ENCODE peak calls at places on chromosomes 11 and 22, in six cellular contexts. One of them, this sample, is unnamed.

GRCh38 chr22:31739795-31740201 is 10.1 kb downstream of the PRR14L start:
- DNase-seq in endothelial cell of umbilical vein: no peak
- DNase-seq in OCI-LY7: no peak
- DNase-seq in fibroblast of lung: no peak
- DNase-seq in H9: no peak
- DNase-seq in PC-9: no peak
- DNase-seq in this sample: no peak

GRCh38 chr22:24414984-24415945 is 12.1 kb upstream of the ADORA2A start:
- DNase-seq in endothelial cell of umbilical vein: no peak
- DNase-seq in OCI-LY7: no peak
- DNase-seq in fibroblast of lung: no peak
- DNase-seq in H9: no peak
- DNase-seq in PC-9: no peak
- DNase-seq in this sample: no peak

GRCh38 chr22:28139993-28140392 is 220.9 kb upstream of the PITPNB start:
- DNase-seq in endothelial cell of umbilical vein: peak
- DNase-seq in OCI-LY7: no peak
- DNase-seq in fibroblast of lung: peak
- DNase-seq in H9: no peak
- DNase-seq in PC-9: no peak
- DNase-seq in this sample: no peak

GRCh38 chr11:102604011-102604410 is 21.1 kb downstream of the MMP20 start:
- DNase-seq in endothelial cell of umbilical vein: no peak
- DNase-seq in OCI-LY7: no peak
- DNase-seq in fibroblast of lung: no peak
- DNase-seq in H9: no peak
- DNase-seq in PC-9: no peak
- DNase-seq in this sample: no peak

GRCh38 chr11:116605543-116605942 is 167.2 kb downstream of the BUD13 start:
- DNase-seq in endothelial cell of umbilical vein: peak
- DNase-seq in OCI-LY7: peak
- DNase-seq in fibroblast of lung: peak
- DNase-seq in H9: peak
- DNase-seq in PC-9: peak
- DNase-seq in this sample: peak

GRCh38 chr11:46445887-46446286 is 54.3 kb upstream of the CHRM4 start:
- DNase-seq in endothelial cell of umbilical vein: no peak
- DNase-seq in OCI-LY7: no peak
- DNase-seq in fibroblast of lung: no peak
- DNase-seq in H9: no peak
- DNase-seq in PC-9: no peak
- DNase-seq in this sample: no peak

GRCh38 chr11:117010808-117011540 is 87.3 kb downstream of the SIK3 start:
- DNase-seq in endothelial cell of umbilical vein: peak
- DNase-seq in OCI-LY7: no peak
- DNase-seq in fibroblast of lung: peak
- DNase-seq in H9: no peak
- DNase-seq in PC-9: no peak
- DNase-seq in this sample: no peak

GRCh38 chr11:2582436-2582931 is 117.3 kb downstream of the KCNQ1OT1 start:
- DNase-seq in endothelial cell of umbilical vein: no peak
- DNase-seq in OCI-LY7: no peak
- DNase-seq in fibroblast of lung: no peak
- DNase-seq in H9: peak
- DNase-seq in PC-9: no peak
- DNase-seq in this sample: no peak

GRCh38 chr11:95827661-95828060 is 37.4 kb downstream of the CEP57 start:
- DNase-seq in endothelial cell of umbilical vein: no peak
- DNase-seq in OCI-LY7: no peak
- DNase-seq in fibroblast of lung: no peak
- DNase-seq in H9: no peak
- DNase-seq in PC-9: no peak
- DNase-seq in this sample: no peak

GRCh38 chr11:84316866-84317560 is 1030.8 kb upstream of the CCDC90B start:
- DNase-seq in endothelial cell of umbilical vein: no peak
- DNase-seq in OCI-LY7: no peak
- DNase-seq in fibroblast of lung: peak
- DNase-seq in H9: no peak
- DNase-seq in PC-9: no peak
- DNase-seq in this sample: peak

GRCh38 chr11:11980841-11981308 is 27.6 kb downstream of the DKK3 start:
- DNase-seq in endothelial cell of umbilical vein: no peak
- DNase-seq in OCI-LY7: no peak
- DNase-seq in fibroblast of lung: peak
- DNase-seq in H9: no peak
- DNase-seq in PC-9: no peak
- DNase-seq in this sample: no peak

GRCh38 chr22:19874307-19875060 is 19.8 kb upstream of the GNB1L start:
- DNase-seq in endothelial cell of umbilical vein: peak
- DNase-seq in OCI-LY7: no peak
- DNase-seq in fibroblast of lung: peak
- DNase-seq in H9: peak
- DNase-seq in PC-9: no peak
- DNase-seq in this sample: peak

GRCh38 chr11:121560251-121560650 is 107.5 kb upstream of the SORL1-AS1 start:
- DNase-seq in endothelial cell of umbilical vein: no peak
- DNase-seq in OCI-LY7: no peak
- DNase-seq in fibroblast of lung: no peak
- DNase-seq in H9: no peak
- DNase-seq in PC-9: no peak
- DNase-seq in this sample: no peak

GRCh38 chr11:61814958-61815789 is 1.6 kb downstream of the FADS1 start:
- DNase-seq in endothelial cell of umbilical vein: peak
- DNase-seq in OCI-LY7: no peak
- DNase-seq in fibroblast of lung: peak
- DNase-seq in H9: peak
- DNase-seq in PC-9: peak
- DNase-seq in this sample: peak

GRCh38 chr11:87127131-87127530 is 89.4 kb downstream of the TMEM135 start:
- DNase-seq in endothelial cell of umbilical vein: no peak
- DNase-seq in OCI-LY7: no peak
- DNase-seq in fibroblast of lung: no peak
- DNase-seq in H9: no peak
- DNase-seq in PC-9: no peak
- DNase-seq in this sample: no peak

GRCh38 chr11:104691129-104691528 is 207.1 kb downstream of the CASP12 start:
- DNase-seq in endothelial cell of umbilical vein: no peak
- DNase-seq in OCI-LY7: no peak
- DNase-seq in fibroblast of lung: no peak
- DNase-seq in H9: no peak
- DNase-seq in PC-9: no peak
- DNase-seq in this sample: no peak

GRCh38 chr11:104690243-104690642 is 208.0 kb downstream of the CASP12 start:
- DNase-seq in endothelial cell of umbilical vein: no peak
- DNase-seq in OCI-LY7: no peak
- DNase-seq in fibroblast of lung: no peak
- DNase-seq in H9: no peak
- DNase-seq in PC-9: no peak
- DNase-seq in this sample: no peak

GRCh38 chr11:104694259-104695070 is 203.8 kb downstream of the CASP12 start:
- DNase-seq in endothelial cell of umbilical vein: peak
- DNase-seq in OCI-LY7: no peak
- DNase-seq in fibroblast of lung: peak
- DNase-seq in H9: no peak
- DNase-seq in PC-9: no peak
- DNase-seq in this sample: no peak
- H2AFZ ChIP-seq in endothelial cell of umbilical vein: no peak
- H2AFZ ChIP-seq in OCI-LY7: no peak
- H2AFZ ChIP-seq in fibroblast of lung: no peak
- H2AFZ ChIP-seq in H9: no peak
- H2AFZ ChIP-seq in PC-9: no peak
- H2AFZ ChIP-seq in this sample: peak

GRCh38 chr11:36161572-36161971 is 127.7 kb downstream of the COMMD9 start:
- DNase-seq in endothelial cell of umbilical vein: no peak
- DNase-seq in OCI-LY7: no peak
- DNase-seq in fibroblast of lung: no peak
- DNase-seq in H9: no peak
- DNase-seq in PC-9: no peak
- DNase-seq in this sample: no peak
- H3K27ac ChIP-seq in endothelial cell of umbilical vein: no peak
- H3K27ac ChIP-seq in OCI-LY7: no peak
- H3K27ac ChIP-seq in fibroblast of lung: no peak
- H3K27ac ChIP-seq in H9: no peak
- H3K27ac ChIP-seq in PC-9: no peak
- H3K27ac ChIP-seq in this sample: no peak

GRCh38 chr11:14672635-14673034 is 29.0 kb downstream of the PDE3B start:
- DNase-seq in endothelial cell of umbilical vein: no peak
- DNase-seq in OCI-LY7: no peak
- DNase-seq in fibroblast of lung: peak
- DNase-seq in H9: no peak
- DNase-seq in PC-9: no peak
- DNase-seq in this sample: no peak
- H2AFZ ChIP-seq in endothelial cell of umbilical vein: no peak
- H2AFZ ChIP-seq in OCI-LY7: no peak
- H2AFZ ChIP-seq in fibroblast of lung: no peak
- H2AFZ ChIP-seq in H9: no peak
- H2AFZ ChIP-seq in PC-9: no peak
- H2AFZ ChIP-seq in this sample: no peak

DNA sequence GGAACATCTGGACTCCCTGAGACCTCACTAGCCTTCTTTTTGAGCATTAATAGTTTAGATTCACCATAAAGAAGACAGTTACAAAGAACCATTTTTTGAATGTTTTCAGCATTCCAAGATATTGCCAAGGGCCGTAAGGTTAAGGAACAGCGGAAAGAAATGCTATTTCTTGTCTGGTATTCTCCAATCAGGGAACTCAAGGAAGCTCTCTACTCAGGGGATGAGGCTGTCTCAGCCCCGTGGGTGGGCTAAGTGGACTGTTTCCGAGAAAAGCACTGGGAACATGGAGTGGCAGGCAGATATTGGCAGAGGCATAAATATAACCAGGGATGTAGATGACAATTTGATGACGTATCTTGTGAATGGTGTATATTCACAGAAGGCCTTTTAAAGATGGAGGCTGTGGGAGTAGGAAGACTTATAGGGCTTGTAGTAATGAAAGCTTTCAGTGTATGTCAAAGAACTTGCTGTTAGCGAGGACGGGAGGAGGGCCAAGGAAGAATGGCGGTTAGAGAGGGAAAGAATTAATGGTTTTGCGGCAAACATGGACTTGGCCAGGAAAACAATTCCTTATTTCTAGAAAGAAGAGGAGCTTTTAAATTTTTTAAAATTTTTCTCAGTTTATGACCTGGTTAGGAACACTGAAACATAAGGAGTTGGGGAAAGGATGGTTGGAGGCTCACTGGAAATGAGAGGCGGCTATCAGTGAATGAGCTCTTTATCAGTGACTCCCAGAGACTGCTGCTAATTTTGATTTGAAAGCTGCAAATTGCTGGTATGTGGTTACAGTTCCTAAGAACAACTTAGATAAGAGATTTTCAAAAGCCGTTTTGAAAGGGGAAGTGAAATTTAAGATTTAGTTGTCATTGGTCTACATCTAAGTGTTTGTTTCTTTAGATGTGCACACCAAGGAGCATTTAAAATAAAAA is 64.6 kb downstream of the ST3GAL4 start:
- DNase-seq in endothelial cell of umbilical vein: peak
- DNase-seq in OCI-LY7: peak
- DNase-seq in fibroblast of lung: peak
- DNase-seq in H9: no peak
- DNase-seq in PC-9: no peak
- DNase-seq in this sample: no peak
- H3K27ac ChIP-seq in endothelial cell of umbilical vein: no peak
- H3K27ac ChIP-seq in OCI-LY7: peak
- H3K27ac ChIP-seq in fibroblast of lung: no peak
- H3K27ac ChIP-seq in H9: no peak
- H3K27ac ChIP-seq in PC-9: no peak
- H3K27ac ChIP-seq in this sample: no peak

DNA sequence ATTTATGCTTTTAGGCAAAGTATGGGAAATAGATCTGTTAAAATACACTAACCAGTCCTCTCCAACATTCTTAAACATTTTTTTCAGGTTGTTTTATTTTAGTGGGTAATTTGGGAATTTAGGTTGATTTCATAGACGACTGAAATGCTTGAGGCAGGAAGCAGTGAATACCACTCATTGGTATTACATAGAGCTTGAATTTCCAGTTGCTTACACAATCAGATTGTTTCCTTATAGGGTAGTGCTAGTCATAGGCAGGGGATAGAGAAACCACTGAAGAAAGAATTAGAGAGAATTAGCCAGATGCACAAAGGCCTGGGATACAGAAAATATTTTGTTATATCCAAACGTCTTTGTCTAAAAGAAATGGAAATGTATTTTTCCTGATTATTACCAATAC is 23.9 kb upstream of the LYVE1 start:
- DNase-seq in endothelial cell of umbilical vein: peak
- DNase-seq in OCI-LY7: no peak
- DNase-seq in fibroblast of lung: peak
- DNase-seq in H9: no peak
- DNase-seq in PC-9: no peak
- DNase-seq in this sample: no peak
- H2AFZ ChIP-seq in endothelial cell of umbilical vein: no peak
- H2AFZ ChIP-seq in OCI-LY7: no peak
- H2AFZ ChIP-seq in fibroblast of lung: no peak
- H2AFZ ChIP-seq in H9: no peak
- H2AFZ ChIP-seq in PC-9: no peak
- H2AFZ ChIP-seq in this sample: no peak

GRCh38 chr22:45317551-45318167 is 7.9 kb downstream of the FAM118A start:
- DNase-seq in endothelial cell of umbilical vein: peak
- DNase-seq in OCI-LY7: no peak
- DNase-seq in fibroblast of lung: peak
- DNase-seq in H9: peak
- DNase-seq in PC-9: no peak
- DNase-seq in this sample: peak
- H3K27ac ChIP-seq in endothelial cell of umbilical vein: peak
- H3K27ac ChIP-seq in OCI-LY7: peak
- H3K27ac ChIP-seq in fibroblast of lung: peak
- H3K27ac ChIP-seq in H9: no peak
- H3K27ac ChIP-seq in PC-9: no peak
- H3K27ac ChIP-seq in this sample: no peak

This sample was measured in GM23338.